ENCODE peak calls at places on chromosomes 13 and 19, in six cellular contexts. R is IMR-90, K is mesendoderm, Z is mesenchymal stem cell, A is trophoblast cell, L is H1. P is an unnamed sample.

GRCh38 chr19:31114585-31114984 is 234.7 kb downstream of the TSHZ3 start:
- DNase-seq in R (no peak), K (no peak), Z (peak; percentile 59), A (no peak), L (no peak), P (no peak)

GRCh38 chr19:7872306-7873204 is 1.6 kb downstream of the PRR36 start:
- DNase-seq in R (no peak), K (no peak), Z (no peak), A (no peak), L (no peak), P (no peak)

GRCh38 chr13:46804391-46804815 is 7.4 kb upstream of the ESD start:
- DNase-seq in R (peak; percentile 98), K (peak; percentile 73), Z (peak; percentile 78), A (peak; percentile 86), L (no peak), P (no peak)

GRCh38 chr13:18959229-18959628 is 222.4 kb downstream of the TUBA3C start:
- DNase-seq in R (no peak), K (no peak), Z (no peak), A (no peak), L (no peak), P (no peak)

GRCh38 chr13:41144576-41144975 is 12.0 kb upstream of the KBTBD6 start:
- DNase-seq in R (no peak), K (no peak), Z (no peak), A (peak; percentile 62), L (no peak), P (no peak)

GRCh38 chr13:79501538-79502232 is 20.7 kb downstream of the NDFIP2 start:
- DNase-seq in R (peak; percentile 40), K (no peak), Z (peak; percentile 38), A (no peak), L (no peak), P (no peak)

GRCh38 chr13:32001392-32001768 is 30.2 kb upstream of the FRY start:
- DNase-seq in R (peak; percentile 41), K (peak; percentile 74), Z (peak; percentile 65), A (peak; percentile 53), L (no peak), P (peak; percentile 24)

GRCh38 chr19:48837081-48837524 is 812 bp upstream of the HSD17B14 start:
- DNase-seq in R (peak; percentile 78), K (peak; percentile 98), Z (peak; percentile 94), A (peak; percentile 71), L (peak; percentile 94), P (peak; percentile 93)

GRCh38 chr19:5628470-5628869 is 5.6 kb downstream of the SAFB start:
- DNase-seq in R (peak; percentile 64), K (no peak), Z (peak; percentile 27), A (no peak), L (no peak), P (no peak)

GRCh38 chr13:77028202-77028601 is 1.2 kb upstream of the FBXL3 start:
- DNase-seq in R (no peak), K (peak; percentile 25), Z (peak; percentile 28), A (no peak), L (no peak), P (no peak)

GRCh38 chr19:19860756-19861390 is 4.8 kb upstream of the ZNF253 start:
- DNase-seq in R (no peak), K (peak; percentile 99), Z (no peak), A (peak; percentile 59), L (peak; percentile 87), P (peak; percentile 84)

GRCh38 chr19:4375164-4375619 is 25.2 kb downstream of the SH3GL1 start:
- DNase-seq in R (no peak), K (peak; percentile 88), Z (peak; percentile 48), A (peak; percentile 99), L (peak; percentile 81), P (no peak)

GRCh38 chr13:27079421-27079958 is 92.1 kb downstream of the USP12 start:
- DNase-seq in R (peak; percentile 67), K (peak; percentile 86), Z (peak; percentile 89), A (peak; percentile 84), L (no peak), P (no peak)

GRCh38 chr19:4374451-4375163 is 25.7 kb downstream of the SH3GL1 start:
- DNase-seq in R (peak; percentile 87), K (peak; percentile 73), Z (peak; percentile 91), A (peak; percentile 97), L (no peak), P (no peak)

GRCh38 chr13:46039421-46040036 is 13.0 kb downstream of the ZC3H13 start:
- DNase-seq in R (peak; percentile 83), K (no peak), Z (no peak), A (no peak), L (no peak), P (no peak)

GRCh38 chr13:21608961-21609360 is 5.0 kb upstream of the MICU2 start:
- DNase-seq in R (no peak), K (no peak), Z (no peak), A (no peak), L (no peak), P (no peak)

GRCh38 chr19:3175761-3176714 is 2.5 kb upstream of the S1PR4 start:
- DNase-seq in R (peak; percentile 65), K (no peak), Z (peak; percentile 22), A (peak; percentile 97), L (no peak), P (no peak)

GRCh38 chr19:56966225-56966696 is 125.7 kb upstream of the PEG3 start:
- DNase-seq in R (no peak), K (peak; percentile 36), Z (no peak), A (peak; percentile 12), L (no peak), P (no peak)

DNA sequence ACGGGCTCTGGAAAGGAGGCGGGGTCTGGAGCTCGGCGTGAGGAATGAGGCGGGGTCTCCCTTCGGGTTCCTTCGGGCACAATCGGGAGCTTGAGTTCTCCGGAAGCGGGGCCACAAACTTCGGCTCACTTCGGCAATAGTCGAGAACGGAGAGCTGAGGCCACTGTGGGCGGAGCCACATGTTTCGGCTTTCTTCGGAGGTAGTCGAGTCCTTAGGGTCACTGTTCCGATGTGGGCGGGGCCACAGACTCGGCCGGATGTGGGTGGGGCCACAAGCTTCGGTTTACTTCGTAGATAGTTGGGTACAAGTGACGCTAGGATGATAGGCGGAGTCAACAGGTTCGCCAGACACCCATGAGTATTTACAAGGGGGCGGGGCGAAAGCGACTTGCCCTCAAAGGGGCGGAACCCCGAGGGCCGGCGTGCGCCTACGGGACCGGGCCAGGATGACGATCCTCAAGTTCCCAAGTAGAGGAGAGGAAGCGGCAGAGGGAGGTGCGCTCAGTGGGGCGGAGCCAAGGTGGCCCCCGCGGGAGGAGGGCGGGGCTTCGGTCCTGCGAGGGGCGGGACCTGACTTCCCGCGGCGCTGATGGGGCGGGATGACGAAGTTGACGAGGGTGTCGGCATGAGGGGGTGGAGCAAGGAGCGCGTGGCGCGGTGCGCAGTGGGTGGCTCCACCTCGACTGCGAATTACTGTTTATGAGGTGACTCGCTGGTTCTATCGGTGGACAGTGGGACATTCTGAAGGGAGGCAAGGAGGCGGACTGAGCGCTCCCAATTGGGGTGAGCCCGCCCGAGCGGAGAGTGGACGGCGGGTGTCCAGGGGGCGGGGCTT is 505 bp upstream of the MBOAT7 start:
- DNase-seq in R (peak; percentile 100), K (peak; percentile 100), Z (peak; percentile 100), A (peak; percentile 100), L (peak; percentile 100), P (peak; percentile 100)
- H2BK5ac ChIP-seq in R (peak overlapping the region; percentile 96), K (peak overlapping the region; percentile 92), Z (peak overlapping the region; percentile 94), A (peak overlapping the region; percentile 97), L (peak overlapping the region; percentile 100), P (peak overlapping the region; percentile 97)

DNA sequence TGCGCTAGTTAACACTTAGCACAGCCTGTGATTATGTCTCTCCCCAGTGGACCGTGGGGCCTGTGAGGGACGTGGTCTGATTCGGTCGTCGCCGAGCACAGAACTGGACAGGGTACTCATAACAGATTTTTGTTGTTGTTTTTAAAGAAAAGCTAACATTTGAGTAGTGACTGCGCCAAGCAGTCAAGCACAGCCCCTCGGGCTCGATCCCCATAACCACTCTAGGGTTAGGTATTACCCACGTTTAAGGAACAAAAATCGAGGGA is 805 bp upstream of the PTOV1 start:
- DNase-seq in R (no peak), K (no peak), Z (no peak), A (no peak), L (no peak), P (no peak)
- H3K4me3 ChIP-seq in R (peak overlapping the region; percentile 60), K (peak overlapping the region; percentile 61), Z (peak overlapping the region; percentile 86), A (peak overlapping the region; percentile 42), L (peak overlapping the region; percentile 88), P (peak overlapping the region; percentile 65)

GRCh38 chr19:40281381-40282208 is 3.5 kb downstream of the AKT2 start:
- DNase-seq in R (no peak), K (no peak), Z (no peak), A (no peak), L (no peak), P (no peak)

GRCh38 chr19:40282209-40282580 is 3.0 kb downstream of the AKT2 start:
- DNase-seq in R (no peak), K (no peak), Z (no peak), A (no peak), L (no peak), P (no peak)

GRCh38 chr19:40279761-40280607 is 5.2 kb downstream of the AKT2 start:
- DNase-seq in R (no peak), K (peak; percentile 65), Z (no peak), A (no peak), L (no peak), P (no peak)

GRCh38 chr19:40279120-40279551 is 6.0 kb downstream of the AKT2 start:
- DNase-seq in R (peak; percentile 38), K (no peak), Z (peak; percentile 26), A (no peak), L (no peak), P (no peak)

DNA sequence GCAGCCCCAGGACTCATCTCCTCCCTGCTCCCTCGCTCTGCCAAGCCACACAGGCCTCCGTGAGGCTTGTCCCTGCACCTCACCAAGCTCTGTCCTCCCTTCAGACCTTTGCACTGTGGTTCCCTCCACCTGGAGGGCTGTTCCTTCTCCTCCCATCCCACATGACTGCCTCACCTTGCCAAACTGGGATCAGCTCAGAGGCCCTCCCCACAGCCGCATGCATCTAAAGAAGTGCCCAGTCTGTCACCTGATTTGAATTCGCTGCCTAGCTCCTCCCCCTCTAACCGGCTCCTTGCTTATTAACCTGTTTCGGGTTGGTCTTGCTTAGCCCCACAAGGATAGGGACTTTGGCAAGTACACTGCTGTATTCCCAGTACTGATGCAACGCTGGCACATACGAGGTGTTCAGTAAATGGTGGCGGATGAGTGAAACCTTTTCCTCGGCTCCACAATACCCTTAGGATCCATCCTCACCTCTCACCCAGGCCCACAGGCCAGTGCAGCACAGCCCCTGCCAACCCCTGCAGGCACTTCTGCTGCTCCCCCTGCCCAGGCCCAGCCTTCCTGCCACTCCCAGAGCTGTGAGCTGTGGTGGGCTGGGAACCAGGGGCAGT is 4.4 kb downstream of the AKT2 start:
- DNase-seq in R (no peak), K (peak; percentile 57), Z (no peak), A (no peak), L (no peak), P (no peak)
- H2BK5ac ChIP-seq in R (no peak overlapping the region), K (no peak overlapping the region), Z (no peak overlapping the region), A (no peak overlapping the region), L (peak overlapping the region; percentile 71), P (no peak overlapping the region)

DNA sequence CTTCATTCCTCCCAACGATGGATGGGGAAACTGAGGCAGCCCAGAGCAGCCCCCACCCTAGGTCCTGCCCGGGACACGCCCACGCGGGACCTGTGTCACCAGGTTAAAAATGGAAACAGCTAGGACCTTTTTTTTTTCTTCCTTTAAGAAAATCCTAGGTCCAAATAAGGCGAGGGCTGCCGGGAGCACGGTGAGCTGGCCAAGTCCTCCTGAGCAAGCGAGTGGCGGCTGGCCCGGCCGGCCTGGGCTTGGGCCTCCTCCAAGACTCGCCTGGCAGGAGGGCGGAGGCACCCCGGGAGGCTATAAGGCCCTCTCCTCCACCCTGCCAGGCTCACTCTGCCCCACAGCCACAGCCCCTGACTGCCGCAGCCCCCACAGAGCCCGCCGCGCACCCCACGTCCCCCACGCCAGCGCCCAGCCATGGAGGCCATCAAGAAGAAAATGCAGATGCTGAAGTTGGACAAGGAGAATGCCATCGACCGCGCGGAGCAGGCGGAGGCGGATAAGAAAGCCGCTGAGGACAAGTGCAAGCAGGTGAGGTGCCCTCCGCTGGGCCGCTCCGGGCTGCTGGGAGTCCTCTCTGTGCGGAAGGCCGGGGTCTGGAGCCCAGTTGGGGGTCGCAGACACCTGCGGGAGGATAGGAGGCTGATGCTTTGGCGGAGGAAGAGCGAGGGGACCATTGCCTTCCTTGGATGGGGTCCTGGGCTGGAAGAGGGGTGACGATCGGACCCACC is 8.9 kb upstream of the TPM4 start:
- DNase-seq in R (peak; percentile 87), K (no peak), Z (no peak), A (no peak), L (no peak), P (no peak)
- H3K4me3 ChIP-seq in R (peak overlapping the region; percentile 54), K (no peak overlapping the region), Z (peak overlapping the region; percentile 78), A (no peak overlapping the region), L (no peak overlapping the region), P (no peak overlapping the region)

P was measured in neuronal stem cell.